ENCODE peak calls at places on chromosomes 2 and 18, in nine cellular contexts. One of them, this sample, is unnamed.

GRCh38 chr2:104860141-104860790 is 6.4 kb downstream of the POU3F3 start:
- DNase-seq in HT1080: no peak
- DNase-seq in NCI-H748 treated with DMSO at 0.1 percent for 48 hours: no peak
- DNase-seq in activated T-cell treated with anti-CD3 and anti-CD28 coated beads for 1 hour: no peak
- DNase-seq in activated T-helper 1 cell treated with Interleukin-2 at 50 U/mL for 16 hours: no peak
- DNase-seq in cerebellar nuclear complex: no peak
- DNase-seq in GM10248: no peak
- DNase-seq in Peyer's patch: no peak
- DNase-seq in stimulated activated CD4-positive, alpha-beta T cell treated with anti-CD3 and anti-CD28 coated beads, Interleukin-2, amount 100 ng/mL, for 4 hours: no peak
- DNase-seq in this sample: no peak

GRCh38 chr2:24818721-24819167 is 25.5 kb downstream of the CENPO start:
- DNase-seq in cerebellar nuclear complex: no peak
- DNase-seq in NCI-H748 treated with DMSO at 0.1 percent for 48 hours: no peak
- DNase-seq in HT1080: no peak
- DNase-seq in stimulated activated CD4-positive, alpha-beta T cell treated with anti-CD3 and anti-CD28 coated beads, Interleukin-2, amount 100 ng/mL, for 4 hours: no peak
- DNase-seq in activated T-cell treated with anti-CD3 and anti-CD28 coated beads for 1 hour: no peak
- DNase-seq in activated T-helper 1 cell treated with Interleukin-2 at 50 U/mL for 16 hours: no peak
- DNase-seq in GM10248: no peak
- DNase-seq in Peyer's patch: peak; percentile 40
- DNase-seq in this sample: no peak

GRCh38 chr2:69715964-69716363 is 26.0 kb upstream of the ANXA4 start:
- DNase-seq in activated T-helper 1 cell treated with Interleukin-2 at 50 U/mL for 16 hours: no peak
- DNase-seq in GM10248: no peak
- DNase-seq in NCI-H748 treated with DMSO at 0.1 percent for 48 hours: no peak
- DNase-seq in Peyer's patch: no peak
- DNase-seq in stimulated activated CD4-positive, alpha-beta T cell treated with anti-CD3 and anti-CD28 coated beads, Interleukin-2, amount 100 ng/mL, for 4 hours: no peak
- DNase-seq in HT1080: no peak
- DNase-seq in activated T-cell treated with anti-CD3 and anti-CD28 coated beads for 1 hour: no peak
- DNase-seq in cerebellar nuclear complex: no peak
- DNase-seq in this sample: no peak

GRCh38 chr2:160652236-160652635 is 158.6 kb upstream of the RBMS1 start:
- DNase-seq in activated T-cell treated with anti-CD3 and anti-CD28 coated beads for 1 hour: peak; percentile 40
- DNase-seq in HT1080: peak; percentile 34
- DNase-seq in activated T-helper 1 cell treated with Interleukin-2 at 50 U/mL for 16 hours: peak; percentile 41
- DNase-seq in GM10248: no peak
- DNase-seq in Peyer's patch: peak; percentile 82
- DNase-seq in stimulated activated CD4-positive, alpha-beta T cell treated with anti-CD3 and anti-CD28 coated beads, Interleukin-2, amount 100 ng/mL, for 4 hours: peak; percentile 48
- DNase-seq in NCI-H748 treated with DMSO at 0.1 percent for 48 hours: no peak
- DNase-seq in cerebellar nuclear complex: no peak
- DNase-seq in this sample: no peak

GRCh38 chr2:36616947-36617346 is 19.0 kb upstream of the FEZ2 start:
- DNase-seq in NCI-H748 treated with DMSO at 0.1 percent for 48 hours: no peak
- DNase-seq in Peyer's patch: no peak
- DNase-seq in stimulated activated CD4-positive, alpha-beta T cell treated with anti-CD3 and anti-CD28 coated beads, Interleukin-2, amount 100 ng/mL, for 4 hours: no peak
- DNase-seq in activated T-helper 1 cell treated with Interleukin-2 at 50 U/mL for 16 hours: no peak
- DNase-seq in cerebellar nuclear complex: no peak
- DNase-seq in GM10248: no peak
- DNase-seq in HT1080: no peak
- DNase-seq in activated T-cell treated with anti-CD3 and anti-CD28 coated beads for 1 hour: no peak
- DNase-seq in this sample: no peak

GRCh38 chr18:78830826-78831225 is 148.8 kb upstream of the SALL3 start:
- DNase-seq in GM10248: no peak
- DNase-seq in activated T-cell treated with anti-CD3 and anti-CD28 coated beads for 1 hour: no peak
- DNase-seq in activated T-helper 1 cell treated with Interleukin-2 at 50 U/mL for 16 hours: no peak
- DNase-seq in cerebellar nuclear complex: no peak
- DNase-seq in NCI-H748 treated with DMSO at 0.1 percent for 48 hours: no peak
- DNase-seq in Peyer's patch: no peak
- DNase-seq in stimulated activated CD4-positive, alpha-beta T cell treated with anti-CD3 and anti-CD28 coated beads, Interleukin-2, amount 100 ng/mL, for 4 hours: no peak
- DNase-seq in HT1080: no peak
- DNase-seq in this sample: no peak

GRCh38 chr2:16191431-16192200 is 251.3 kb downstream of the MYCN start:
- DNase-seq in HT1080: no peak
- DNase-seq in NCI-H748 treated with DMSO at 0.1 percent for 48 hours: no peak
- DNase-seq in GM10248: no peak
- DNase-seq in cerebellar nuclear complex: no peak
- DNase-seq in activated T-cell treated with anti-CD3 and anti-CD28 coated beads for 1 hour: no peak
- DNase-seq in Peyer's patch: no peak
- DNase-seq in stimulated activated CD4-positive, alpha-beta T cell treated with anti-CD3 and anti-CD28 coated beads, Interleukin-2, amount 100 ng/mL, for 4 hours: no peak
- DNase-seq in activated T-helper 1 cell treated with Interleukin-2 at 50 U/mL for 16 hours: no peak
- DNase-seq in this sample: no peak

GRCh38 chr18:79954791-79955190 is 3.3 kb upstream of the SLC66A2 start:
- DNase-seq in activated T-cell treated with anti-CD3 and anti-CD28 coated beads for 1 hour: no peak
- DNase-seq in HT1080: no peak
- DNase-seq in cerebellar nuclear complex: no peak
- DNase-seq in NCI-H748 treated with DMSO at 0.1 percent for 48 hours: no peak
- DNase-seq in activated T-helper 1 cell treated with Interleukin-2 at 50 U/mL for 16 hours: no peak
- DNase-seq in GM10248: no peak
- DNase-seq in stimulated activated CD4-positive, alpha-beta T cell treated with anti-CD3 and anti-CD28 coated beads, Interleukin-2, amount 100 ng/mL, for 4 hours: no peak
- DNase-seq in Peyer's patch: peak; percentile 45
- DNase-seq in this sample: no peak

GRCh38 chr2:198807131-198807530 is 650.6 kb downstream of the SATB2 start:
- DNase-seq in HT1080: no peak
- DNase-seq in NCI-H748 treated with DMSO at 0.1 percent for 48 hours: no peak
- DNase-seq in activated T-helper 1 cell treated with Interleukin-2 at 50 U/mL for 16 hours: no peak
- DNase-seq in cerebellar nuclear complex: no peak
- DNase-seq in GM10248: no peak
- DNase-seq in Peyer's patch: no peak
- DNase-seq in activated T-cell treated with anti-CD3 and anti-CD28 coated beads for 1 hour: no peak
- DNase-seq in stimulated activated CD4-positive, alpha-beta T cell treated with anti-CD3 and anti-CD28 coated beads, Interleukin-2, amount 100 ng/mL, for 4 hours: no peak
- DNase-seq in this sample: no peak

GRCh38 chr2:54956392-54956722 is 93.9 kb downstream of the RTN4 start:
- DNase-seq in activated T-cell treated with anti-CD3 and anti-CD28 coated beads for 1 hour: no peak
- DNase-seq in activated T-helper 1 cell treated with Interleukin-2 at 50 U/mL for 16 hours: no peak
- DNase-seq in NCI-H748 treated with DMSO at 0.1 percent for 48 hours: no peak
- DNase-seq in HT1080: no peak
- DNase-seq in cerebellar nuclear complex: no peak
- DNase-seq in stimulated activated CD4-positive, alpha-beta T cell treated with anti-CD3 and anti-CD28 coated beads, Interleukin-2, amount 100 ng/mL, for 4 hours: no peak
- DNase-seq in Peyer's patch: no peak
- DNase-seq in GM10248: no peak
- DNase-seq in this sample: no peak

GRCh38 chr18:75161629-75162028 is 47.3 kb downstream of the PTGR3 start:
- DNase-seq in HT1080: peak; percentile 56
- DNase-seq in activated T-helper 1 cell treated with Interleukin-2 at 50 U/mL for 16 hours: no peak
- DNase-seq in cerebellar nuclear complex: no peak
- DNase-seq in stimulated activated CD4-positive, alpha-beta T cell treated with anti-CD3 and anti-CD28 coated beads, Interleukin-2, amount 100 ng/mL, for 4 hours: no peak
- DNase-seq in Peyer's patch: peak; percentile 79
- DNase-seq in NCI-H748 treated with DMSO at 0.1 percent for 48 hours: no peak
- DNase-seq in activated T-cell treated with anti-CD3 and anti-CD28 coated beads for 1 hour: no peak
- DNase-seq in GM10248: peak; percentile 38
- DNase-seq in this sample: peak; percentile 42

GRCh38 chr2:165238295-165238694 is 919 bp upstream of the SCN2A start:
- DNase-seq in stimulated activated CD4-positive, alpha-beta T cell treated with anti-CD3 and anti-CD28 coated beads, Interleukin-2, amount 100 ng/mL, for 4 hours: no peak
- DNase-seq in cerebellar nuclear complex: no peak
- DNase-seq in HT1080: no peak
- DNase-seq in activated T-helper 1 cell treated with Interleukin-2 at 50 U/mL for 16 hours: no peak
- DNase-seq in activated T-cell treated with anti-CD3 and anti-CD28 coated beads for 1 hour: no peak
- DNase-seq in GM10248: no peak
- DNase-seq in NCI-H748 treated with DMSO at 0.1 percent for 48 hours: no peak
- DNase-seq in Peyer's patch: no peak
- DNase-seq in this sample: no peak

GRCh38 chr2:217074576-217075224 is 214.8 kb upstream of the TNP1 start:
- DNase-seq in stimulated activated CD4-positive, alpha-beta T cell treated with anti-CD3 and anti-CD28 coated beads, Interleukin-2, amount 100 ng/mL, for 4 hours: no peak
- DNase-seq in activated T-cell treated with anti-CD3 and anti-CD28 coated beads for 1 hour: no peak
- DNase-seq in HT1080: no peak
- DNase-seq in NCI-H748 treated with DMSO at 0.1 percent for 48 hours: no peak
- DNase-seq in cerebellar nuclear complex: no peak
- DNase-seq in Peyer's patch: no peak
- DNase-seq in activated T-helper 1 cell treated with Interleukin-2 at 50 U/mL for 16 hours: no peak
- DNase-seq in GM10248: no peak
- DNase-seq in this sample: no peak

GRCh38 chr2:171088057-171088834 is 72.4 kb downstream of the TLK1 start:
- DNase-seq in NCI-H748 treated with DMSO at 0.1 percent for 48 hours: no peak
- DNase-seq in HT1080: no peak
- DNase-seq in activated T-cell treated with anti-CD3 and anti-CD28 coated beads for 1 hour: no peak
- DNase-seq in Peyer's patch: no peak
- DNase-seq in stimulated activated CD4-positive, alpha-beta T cell treated with anti-CD3 and anti-CD28 coated beads, Interleukin-2, amount 100 ng/mL, for 4 hours: no peak
- DNase-seq in activated T-helper 1 cell treated with Interleukin-2 at 50 U/mL for 16 hours: no peak
- DNase-seq in cerebellar nuclear complex: no peak
- DNase-seq in GM10248: no peak
- DNase-seq in this sample: no peak

GRCh38 chr2:11175293-11175795 is 20.1 kb downstream of the SLC66A3 start:
- DNase-seq in activated T-helper 1 cell treated with Interleukin-2 at 50 U/mL for 16 hours: no peak
- DNase-seq in HT1080: peak; percentile 83
- DNase-seq in stimulated activated CD4-positive, alpha-beta T cell treated with anti-CD3 and anti-CD28 coated beads, Interleukin-2, amount 100 ng/mL, for 4 hours: no peak
- DNase-seq in cerebellar nuclear complex: no peak
- DNase-seq in NCI-H748 treated with DMSO at 0.1 percent for 48 hours: no peak
- DNase-seq in activated T-cell treated with anti-CD3 and anti-CD28 coated beads for 1 hour: no peak
- DNase-seq in GM10248: no peak
- DNase-seq in Peyer's patch: no peak
- DNase-seq in this sample: peak; percentile 23

GRCh38 chr2:96146881-96147592 is 1.8 kb upstream of the DUSP2 start:
- DNase-seq in cerebellar nuclear complex: no peak
- DNase-seq in activated T-cell treated with anti-CD3 and anti-CD28 coated beads for 1 hour: no peak
- DNase-seq in HT1080: no peak
- DNase-seq in GM10248: no peak
- DNase-seq in NCI-H748 treated with DMSO at 0.1 percent for 48 hours: no peak
- DNase-seq in stimulated activated CD4-positive, alpha-beta T cell treated with anti-CD3 and anti-CD28 coated beads, Interleukin-2, amount 100 ng/mL, for 4 hours: no peak
- DNase-seq in Peyer's patch: no peak
- DNase-seq in activated T-helper 1 cell treated with Interleukin-2 at 50 U/mL for 16 hours: no peak
- DNase-seq in this sample: no peak

GRCh38 chr2:200405599-200406298 is 99.3 kb downstream of the SPATS2L start:
- DNase-seq in cerebellar nuclear complex: no peak
- DNase-seq in Peyer's patch: no peak
- DNase-seq in HT1080: peak; percentile 98
- DNase-seq in activated T-cell treated with anti-CD3 and anti-CD28 coated beads for 1 hour: no peak
- DNase-seq in stimulated activated CD4-positive, alpha-beta T cell treated with anti-CD3 and anti-CD28 coated beads, Interleukin-2, amount 100 ng/mL, for 4 hours: no peak
- DNase-seq in NCI-H748 treated with DMSO at 0.1 percent for 48 hours: peak; percentile 82
- DNase-seq in GM10248: no peak
- DNase-seq in activated T-helper 1 cell treated with Interleukin-2 at 50 U/mL for 16 hours: no peak
- DNase-seq in this sample: peak; percentile 96

GRCh38 chr2:179691235-179691634 is 170.2 kb downstream of the ZNF385B start:
- DNase-seq in stimulated activated CD4-positive, alpha-beta T cell treated with anti-CD3 and anti-CD28 coated beads, Interleukin-2, amount 100 ng/mL, for 4 hours: no peak
- DNase-seq in cerebellar nuclear complex: no peak
- DNase-seq in activated T-cell treated with anti-CD3 and anti-CD28 coated beads for 1 hour: no peak
- DNase-seq in Peyer's patch: no peak
- DNase-seq in GM10248: no peak
- DNase-seq in NCI-H748 treated with DMSO at 0.1 percent for 48 hours: no peak
- DNase-seq in activated T-helper 1 cell treated with Interleukin-2 at 50 U/mL for 16 hours: no peak
- DNase-seq in HT1080: no peak
- DNase-seq in this sample: no peak

GRCh38 chr2:138010890-138011289 is 46.6 kb downstream of the HNMT start:
- DNase-seq in GM10248: no peak
- DNase-seq in stimulated activated CD4-positive, alpha-beta T cell treated with anti-CD3 and anti-CD28 coated beads, Interleukin-2, amount 100 ng/mL, for 4 hours: no peak
- DNase-seq in HT1080: no peak
- DNase-seq in NCI-H748 treated with DMSO at 0.1 percent for 48 hours: no peak
- DNase-seq in activated T-helper 1 cell treated with Interleukin-2 at 50 U/mL for 16 hours: no peak
- DNase-seq in activated T-cell treated with anti-CD3 and anti-CD28 coated beads for 1 hour: no peak
- DNase-seq in Peyer's patch: no peak
- DNase-seq in cerebellar nuclear complex: peak; percentile 26
- DNase-seq in this sample: no peak

GRCh38 chr2:105768961-105769452 is 24.3 kb downstream of the NCK2 start:
- DNase-seq in activated T-cell treated with anti-CD3 and anti-CD28 coated beads for 1 hour: no peak
- DNase-seq in activated T-helper 1 cell treated with Interleukin-2 at 50 U/mL for 16 hours: no peak
- DNase-seq in stimulated activated CD4-positive, alpha-beta T cell treated with anti-CD3 and anti-CD28 coated beads, Interleukin-2, amount 100 ng/mL, for 4 hours: no peak
- DNase-seq in cerebellar nuclear complex: no peak
- DNase-seq in HT1080: no peak
- DNase-seq in NCI-H748 treated with DMSO at 0.1 percent for 48 hours: no peak
- DNase-seq in Peyer's patch: no peak
- DNase-seq in GM10248: no peak
- DNase-seq in this sample: peak; percentile 51

GRCh38 chr2:69200107-69200520 is 186.9 kb downstream of the GFPT1 start:
- DNase-seq in GM10248: no peak
- DNase-seq in cerebellar nuclear complex: no peak
- DNase-seq in activated T-helper 1 cell treated with Interleukin-2 at 50 U/mL for 16 hours: no peak
- DNase-seq in stimulated activated CD4-positive, alpha-beta T cell treated with anti-CD3 and anti-CD28 coated beads, Interleukin-2, amount 100 ng/mL, for 4 hours: no peak
- DNase-seq in Peyer's patch: peak; percentile 63
- DNase-seq in NCI-H748 treated with DMSO at 0.1 percent for 48 hours: no peak
- DNase-seq in HT1080: no peak
- DNase-seq in activated T-cell treated with anti-CD3 and anti-CD28 coated beads for 1 hour: no peak
- DNase-seq in this sample: no peak

GRCh38 chr2:230668939-230669303 is 43.7 kb upstream of the CAB39 start:
- DNase-seq in Peyer's patch: no peak
- DNase-seq in cerebellar nuclear complex: no peak
- DNase-seq in activated T-helper 1 cell treated with Interleukin-2 at 50 U/mL for 16 hours: no peak
- DNase-seq in NCI-H748 treated with DMSO at 0.1 percent for 48 hours: no peak
- DNase-seq in HT1080: no peak
- DNase-seq in GM10248: no peak
- DNase-seq in activated T-cell treated with anti-CD3 and anti-CD28 coated beads for 1 hour: no peak
- DNase-seq in stimulated activated CD4-positive, alpha-beta T cell treated with anti-CD3 and anti-CD28 coated beads, Interleukin-2, amount 100 ng/mL, for 4 hours: no peak
- DNase-seq in this sample: no peak

GRCh38 chr2:65231892-65232477 is 4.4 kb downstream of the ACTR2 start:
- DNase-seq in Peyer's patch: no peak
- DNase-seq in GM10248: peak; percentile 32
- DNase-seq in NCI-H748 treated with DMSO at 0.1 percent for 48 hours: no peak
- DNase-seq in cerebellar nuclear complex: no peak
- DNase-seq in activated T-helper 1 cell treated with Interleukin-2 at 50 U/mL for 16 hours: no peak
- DNase-seq in stimulated activated CD4-positive, alpha-beta T cell treated with anti-CD3 and anti-CD28 coated beads, Interleukin-2, amount 100 ng/mL, for 4 hours: no peak
- DNase-seq in HT1080: no peak
- DNase-seq in activated T-cell treated with anti-CD3 and anti-CD28 coated beads for 1 hour: no peak
- DNase-seq in this sample: no peak

GRCh38 chr18:46623541-46623940 is 33.5 kb downstream of the LOXHD1 start:
- DNase-seq in Peyer's patch: no peak
- DNase-seq in activated T-helper 1 cell treated with Interleukin-2 at 50 U/mL for 16 hours: peak; percentile 4
- DNase-seq in stimulated activated CD4-positive, alpha-beta T cell treated with anti-CD3 and anti-CD28 coated beads, Interleukin-2, amount 100 ng/mL, for 4 hours: no peak
- DNase-seq in GM10248: no peak
- DNase-seq in activated T-cell treated with anti-CD3 and anti-CD28 coated beads for 1 hour: no peak
- DNase-seq in cerebellar nuclear complex: no peak
- DNase-seq in NCI-H748 treated with DMSO at 0.1 percent for 48 hours: no peak
- DNase-seq in HT1080: peak; percentile 18
- DNase-seq in this sample: no peak

GRCh38 chr2:53403836-53404413 is 363.7 kb upstream of the CHAC2 start:
- DNase-seq in GM10248: no peak
- DNase-seq in cerebellar nuclear complex: no peak
- DNase-seq in NCI-H748 treated with DMSO at 0.1 percent for 48 hours: no peak
- DNase-seq in stimulated activated CD4-positive, alpha-beta T cell treated with anti-CD3 and anti-CD28 coated beads, Interleukin-2, amount 100 ng/mL, for 4 hours: no peak
- DNase-seq in activated T-helper 1 cell treated with Interleukin-2 at 50 U/mL for 16 hours: no peak
- DNase-seq in activated T-cell treated with anti-CD3 and anti-CD28 coated beads for 1 hour: no peak
- DNase-seq in HT1080: peak; percentile 81
- DNase-seq in Peyer's patch: no peak
- DNase-seq in this sample: peak; percentile 74

GRCh38 chr2:72919414-72920316 is 2.3 kb downstream of the EMX1 start:
- DNase-seq in activated T-helper 1 cell treated with Interleukin-2 at 50 U/mL for 16 hours: no peak
- DNase-seq in stimulated activated CD4-positive, alpha-beta T cell treated with anti-CD3 and anti-CD28 coated beads, Interleukin-2, amount 100 ng/mL, for 4 hours: no peak
- DNase-seq in NCI-H748 treated with DMSO at 0.1 percent for 48 hours: no peak
- DNase-seq in GM10248: peak; percentile 20
- DNase-seq in cerebellar nuclear complex: no peak
- DNase-seq in HT1080: no peak
- DNase-seq in activated T-cell treated with anti-CD3 and anti-CD28 coated beads for 1 hour: no peak
- DNase-seq in Peyer's patch: peak; percentile 41
- DNase-seq in this sample: no peak

GRCh38 chr2:222722327-222722946 is 51.0 kb downstream of the MOGAT1 start:
- DNase-seq in activated T-cell treated with anti-CD3 and anti-CD28 coated beads for 1 hour: no peak
- DNase-seq in NCI-H748 treated with DMSO at 0.1 percent for 48 hours: no peak
- DNase-seq in stimulated activated CD4-positive, alpha-beta T cell treated with anti-CD3 and anti-CD28 coated beads, Interleukin-2, amount 100 ng/mL, for 4 hours: no peak
- DNase-seq in activated T-helper 1 cell treated with Interleukin-2 at 50 U/mL for 16 hours: no peak
- DNase-seq in GM10248: peak; percentile 65
- DNase-seq in Peyer's patch: no peak
- DNase-seq in HT1080: peak; percentile 30
- DNase-seq in cerebellar nuclear complex: no peak
- DNase-seq in this sample: no peak

This sample was measured in RCC 7860.